ENCODE peak calls at places on chromosome 6, in seven cellular contexts. One of them, this sample, is unnamed.

GRCh38 chr6:53581161-53581560 is 36.3 kb upstream of the GCLC start:
- DNase-seq in GM12865: no peak
- DNase-seq in stimulated activated CD8-positive, alpha-beta memory T cell treated with anti-CD3 and anti-CD28 coated beads, Interleukin-4, amount 100 ng/mL, for 1 hour: no peak
- DNase-seq in glutamatergic neuron: no peak
- DNase-seq in nephron progenitor cell: peak
- DNase-seq in activated gamma-delta T cell treated with Interleukin-2 at 50 U/mL for 16 hours: no peak
- DNase-seq in fibroblast of lung: peak
- DNase-seq in this sample: no peak

GRCh38 chr6:143676437-143677045 is 1.2 kb upstream of the PHACTR2 start:
- DNase-seq in GM12865: no peak
- DNase-seq in stimulated activated CD8-positive, alpha-beta memory T cell treated with anti-CD3 and anti-CD28 coated beads, Interleukin-4, amount 100 ng/mL, for 1 hour: no peak
- DNase-seq in glutamatergic neuron: no peak
- DNase-seq in nephron progenitor cell: no peak
- DNase-seq in activated gamma-delta T cell treated with Interleukin-2 at 50 U/mL for 16 hours: no peak
- DNase-seq in fibroblast of lung: no peak
- DNase-seq in this sample: no peak

GRCh38 chr6:111803804-111804203 is 69.4 kb downstream of the FYN start:
- DNase-seq in GM12865: no peak
- DNase-seq in stimulated activated CD8-positive, alpha-beta memory T cell treated with anti-CD3 and anti-CD28 coated beads, Interleukin-4, amount 100 ng/mL, for 1 hour: no peak
- DNase-seq in glutamatergic neuron: no peak
- DNase-seq in nephron progenitor cell: no peak
- DNase-seq in activated gamma-delta T cell treated with Interleukin-2 at 50 U/mL for 16 hours: no peak
- DNase-seq in fibroblast of lung: peak
- DNase-seq in this sample: no peak

GRCh38 chr6:158219229-158219628 is 51.1 kb downstream of the GTF2H5 start:
- DNase-seq in GM12865: no peak
- DNase-seq in stimulated activated CD8-positive, alpha-beta memory T cell treated with anti-CD3 and anti-CD28 coated beads, Interleukin-4, amount 100 ng/mL, for 1 hour: no peak
- DNase-seq in glutamatergic neuron: no peak
- DNase-seq in nephron progenitor cell: no peak
- DNase-seq in activated gamma-delta T cell treated with Interleukin-2 at 50 U/mL for 16 hours: no peak
- DNase-seq in fibroblast of lung: peak
- DNase-seq in this sample: no peak

GRCh38 chr6:43125119-43125518 is 46.0 kb upstream of the SRF start:
- DNase-seq in GM12865: no peak
- DNase-seq in stimulated activated CD8-positive, alpha-beta memory T cell treated with anti-CD3 and anti-CD28 coated beads, Interleukin-4, amount 100 ng/mL, for 1 hour: no peak
- DNase-seq in glutamatergic neuron: peak
- DNase-seq in nephron progenitor cell: no peak
- DNase-seq in activated gamma-delta T cell treated with Interleukin-2 at 50 U/mL for 16 hours: no peak
- DNase-seq in fibroblast of lung: peak
- DNase-seq in this sample: no peak

GRCh38 chr6:28589234-28589951 is 63.7 kb downstream of the GPX5 start:
- DNase-seq in GM12865: peak
- DNase-seq in stimulated activated CD8-positive, alpha-beta memory T cell treated with anti-CD3 and anti-CD28 coated beads, Interleukin-4, amount 100 ng/mL, for 1 hour: no peak
- DNase-seq in glutamatergic neuron: peak
- DNase-seq in nephron progenitor cell: peak
- DNase-seq in activated gamma-delta T cell treated with Interleukin-2 at 50 U/mL for 16 hours: no peak
- DNase-seq in fibroblast of lung: peak
- DNase-seq in this sample: no peak

GRCh38 chr6:157317129-157317814 is 6.0 kb downstream of the TMEM242 start:
- DNase-seq in GM12865: no peak
- DNase-seq in stimulated activated CD8-positive, alpha-beta memory T cell treated with anti-CD3 and anti-CD28 coated beads, Interleukin-4, amount 100 ng/mL, for 1 hour: no peak
- DNase-seq in glutamatergic neuron: no peak
- DNase-seq in nephron progenitor cell: no peak
- DNase-seq in activated gamma-delta T cell treated with Interleukin-2 at 50 U/mL for 16 hours: no peak
- DNase-seq in fibroblast of lung: peak
- DNase-seq in this sample: no peak

GRCh38 chr6:317452-318144 is 25.3 kb downstream of the DUSP22 start:
- DNase-seq in GM12865: peak
- DNase-seq in stimulated activated CD8-positive, alpha-beta memory T cell treated with anti-CD3 and anti-CD28 coated beads, Interleukin-4, amount 100 ng/mL, for 1 hour: no peak
- DNase-seq in glutamatergic neuron: no peak
- DNase-seq in nephron progenitor cell: no peak
- DNase-seq in activated gamma-delta T cell treated with Interleukin-2 at 50 U/mL for 16 hours: no peak
- DNase-seq in fibroblast of lung: no peak
- DNase-seq in this sample: no peak

GRCh38 chr6:13331516-13332348 is 3.4 kb upstream of the TBC1D7 start:
- DNase-seq in GM12865: peak
- DNase-seq in stimulated activated CD8-positive, alpha-beta memory T cell treated with anti-CD3 and anti-CD28 coated beads, Interleukin-4, amount 100 ng/mL, for 1 hour: no peak
- DNase-seq in glutamatergic neuron: no peak
- DNase-seq in nephron progenitor cell: no peak
- DNase-seq in activated gamma-delta T cell treated with Interleukin-2 at 50 U/mL for 16 hours: no peak
- DNase-seq in fibroblast of lung: peak
- DNase-seq in this sample: no peak

GRCh38 chr6:156795825-156796224 is 18.6 kb downstream of the ARID1B start:
- DNase-seq in GM12865: no peak
- DNase-seq in stimulated activated CD8-positive, alpha-beta memory T cell treated with anti-CD3 and anti-CD28 coated beads, Interleukin-4, amount 100 ng/mL, for 1 hour: no peak
- DNase-seq in glutamatergic neuron: no peak
- DNase-seq in nephron progenitor cell: no peak
- DNase-seq in activated gamma-delta T cell treated with Interleukin-2 at 50 U/mL for 16 hours: no peak
- DNase-seq in fibroblast of lung: no peak
- DNase-seq in this sample: no peak

GRCh38 chr6:17998442-17998841 is 11.0 kb upstream of the KIF13A start:
- DNase-seq in GM12865: no peak
- DNase-seq in stimulated activated CD8-positive, alpha-beta memory T cell treated with anti-CD3 and anti-CD28 coated beads, Interleukin-4, amount 100 ng/mL, for 1 hour: no peak
- DNase-seq in glutamatergic neuron: no peak
- DNase-seq in nephron progenitor cell: no peak
- DNase-seq in activated gamma-delta T cell treated with Interleukin-2 at 50 U/mL for 16 hours: no peak
- DNase-seq in fibroblast of lung: no peak
- DNase-seq in this sample: no peak

This sample was measured in T1000.